ENCODE peak calls at places on chromosomes 2 and 18, in eight cellular contexts. Y is body of pancreas, L is A549, J is spleen, C is Peyer's patch, H is PC-3, A is adrenal gland, P is K562. N is an unnamed sample.
A peak's percentile ranks its signal among the peaks of the same experiment; 100 is the strongest.

GRCh38 chr18:31268985-31269406 is 49.0 kb upstream of the DSG1 start:
- DNase-seq in Y (peak; percentile 21), L (no peak), J (no peak), C (no peak), H (peak; percentile 42), A (no peak), P (no peak), N (no peak)

GRCh38 chr2:18599509-18600254 is 10.3 kb upstream of the NT5C1B start:
- DNase-seq in Y (no peak), L (no peak), J (no peak), C (no peak), H (no peak), A (no peak), P (no peak), N (no peak)

GRCh38 chr2:212770240-212770639 is 231.6 kb upstream of the ERBB4 start:
- DNase-seq in Y (no peak), L (no peak), J (no peak), C (no peak), H (no peak), A (no peak), P (no peak), N (no peak)

GRCh38 chr2:237687666-237688065 is 60.3 kb downstream of the LRRFIP1 start:
- DNase-seq in Y (peak; percentile 83), L (peak; percentile 83), J (peak; percentile 89), C (peak; percentile 87), H (peak; percentile 93), A (peak; percentile 67), P (no peak), N (no peak)

GRCh38 chr2:238573065-238573778 is 146.5 kb downstream of the ASB1 start:
- DNase-seq in Y (no peak), L (peak; percentile 26), J (no peak), C (no peak), H (peak; percentile 49), A (peak; percentile 11), P (peak; percentile 74), N (peak; percentile 44)

GRCh38 chr2:105114551-105114950 is 76.7 kb downstream of the MRPS9 start:
- DNase-seq in Y (no peak), L (peak; percentile 70), J (no peak), C (no peak), H (peak; percentile 67), A (no peak), P (peak; percentile 73), N (no peak)

GRCh38 chr2:42967959-42968674 is 175.7 kb upstream of the HAAO start:
- DNase-seq in Y (peak; percentile 51), L (no peak), J (peak; percentile 74), C (no peak), H (no peak), A (no peak), P (peak; percentile 91), N (no peak)

GRCh38 chr2:238585836-238586821 is 159.4 kb downstream of the ASB1 start:
- DNase-seq in Y (no peak), L (no peak), J (peak; percentile 54), C (no peak), H (no peak), A (no peak), P (no peak), N (no peak)

GRCh38 chr2:240143801-240144648 is 3.6 kb upstream of the OTOS start:
- DNase-seq in Y (peak; percentile 63), L (peak; percentile 39), J (peak; percentile 94), C (peak; percentile 67), H (peak; percentile 70), A (peak; percentile 74), P (peak; percentile 76), N (peak; percentile 88)

GRCh38 chr18:48878471-48878870 is 72.3 kb downstream of the SMAD7 start:
- DNase-seq in Y (no peak), L (no peak), J (peak; percentile 68), C (no peak), H (no peak), A (no peak), P (peak; percentile 52), N (no peak)

GRCh38 chr2:39736593-39736992 is 42.5 kb downstream of the THUMPD2 start:
- DNase-seq in Y (no peak), L (no peak), J (no peak), C (no peak), H (no peak), A (no peak), P (no peak), N (no peak)

GRCh38 chr2:85750509-85751299 is 3.1 kb upstream of the ATOH8 start:
- DNase-seq in Y (peak; percentile 81), L (peak; percentile 72), J (peak; percentile 86), C (peak; percentile 53), H (peak; percentile 67), A (peak; percentile 86), P (peak; percentile 56), N (peak; percentile 75)

GRCh38 chr2:185381631-185382030 is 357.0 kb upstream of the FSIP2 start:
- DNase-seq in Y (no peak), L (no peak), J (no peak), C (no peak), H (no peak), A (no peak), P (no peak), N (peak; percentile 66)

GRCh38 chr2:9336209-9336533 is 87.2 kb downstream of the ITGB1BP1 start:
- DNase-seq in Y (no peak), L (no peak), J (no peak), C (no peak), H (no peak), A (no peak), P (no peak), N (no peak)

GRCh38 chr2:108949316-108950299 is 39.4 kb downstream of the EDAR start:
- DNase-seq in Y (no peak), L (no peak), J (no peak), C (no peak), H (no peak), A (no peak), P (no peak), N (no peak)
- H3K9me3 ChIP-seq in Y (no peaks in the 10 kb centered on the region), L (peaks cover 35% of the 10 kb centered on the region), J (peaks cover 55% of the 10 kb centered on the region), C (no peaks in the 10 kb centered on the region), H (no peaks in the 10 kb centered on the region), A (no peaks in the 10 kb centered on the region), P (no peaks in the 10 kb centered on the region), N (peaks cover 2% of the 10 kb centered on the region)

DNA sequence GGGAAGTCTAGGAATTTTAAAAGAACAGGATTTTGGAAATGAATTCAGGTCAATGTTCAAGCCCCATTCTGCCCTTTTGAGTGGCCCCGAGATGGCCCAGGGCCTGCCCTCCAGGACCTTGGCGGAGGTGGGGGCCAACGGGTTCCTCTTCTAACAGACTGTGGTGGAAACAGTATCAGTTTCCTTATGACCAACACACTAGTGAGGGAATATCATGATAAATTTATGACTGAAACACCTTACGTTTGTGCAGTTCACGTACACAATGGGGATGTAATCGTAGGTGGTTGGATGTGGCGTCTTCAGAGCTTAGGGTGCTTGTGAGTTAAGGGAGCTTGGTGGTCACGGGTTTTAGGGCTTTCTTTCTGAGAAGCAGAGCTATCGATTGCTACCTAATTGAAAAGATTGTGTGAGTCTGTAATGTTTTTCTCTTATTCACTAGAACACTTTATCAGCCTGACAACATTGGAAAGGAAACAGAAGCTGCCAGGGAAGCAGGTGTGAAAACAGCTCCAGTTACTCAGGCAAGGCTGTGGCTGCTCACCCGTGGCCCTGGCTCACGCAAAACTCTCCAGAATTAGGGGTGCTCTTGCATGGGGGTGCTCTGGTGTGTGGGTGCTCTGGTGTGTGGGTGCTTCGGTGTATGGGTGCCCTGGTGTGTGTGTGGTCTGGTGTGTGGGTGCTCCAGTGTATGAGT is 165.3 kb downstream of the SNTG2 start:
- DNase-seq in Y (peak; percentile 74), L (no peak), J (no peak), C (no peak), H (no peak), A (no peak), P (no peak), N (no peak)
- H3K9me3 ChIP-seq in Y (no peaks in the 10 kb centered on the region), L (peaks cover 13% of the 10 kb centered on the region), J (peaks cover 16% of the 10 kb centered on the region), C (no peaks in the 10 kb centered on the region), H (no peaks in the 10 kb centered on the region), A (no peaks in the 10 kb centered on the region), P (no peaks in the 10 kb centered on the region), N (no peaks in the 10 kb centered on the region)

GRCh38 chr18:56068701-56069100 is 480.7 kb upstream of the TCF4 start:
- DNase-seq in Y (no peak), L (no peak), J (no peak), C (no peak), H (peak; percentile 51), A (no peak), P (no peak), N (no peak)
- H3K9me3 ChIP-seq in Y (no peaks in the 10 kb centered on the region), L (no peaks in the 10 kb centered on the region), J (no peaks in the 10 kb centered on the region), C (no peaks in the 10 kb centered on the region), H (no peaks in the 10 kb centered on the region), A (no peaks in the 10 kb centered on the region), P (no peaks in the 10 kb centered on the region), N (no peaks in the 10 kb centered on the region)

GRCh38 chr2:61435291-61435690 is 35.6 kb downstream of the USP34 start:
- DNase-seq in Y (no peak), L (no peak), J (no peak), C (no peak), H (no peak), A (no peak), P (no peak), N (no peak)
- H3K9me3 ChIP-seq in Y (no peaks in the 10 kb centered on the region), L (no peaks in the 10 kb centered on the region), J (peaks cover 12% of the 10 kb centered on the region), C (no peaks in the 10 kb centered on the region), H (no peaks in the 10 kb centered on the region), A (no peaks in the 10 kb centered on the region), P (no peaks in the 10 kb centered on the region), N (peaks cover 7% of the 10 kb centered on the region)

GRCh38 chr18:21402272-21402671 is 160.2 kb downstream of the GREB1L start:
- DNase-seq in Y (no peak), L (no peak), J (no peak), C (no peak), H (no peak), A (no peak), P (no peak), N (no peak)

GRCh38 chr18:21393986-21394385 is 152.0 kb downstream of the GREB1L start:
- DNase-seq in Y (no peak), L (no peak), J (no peak), C (no peak), H (no peak), A (peak; percentile 20), P (no peak), N (no peak)

DNA sequence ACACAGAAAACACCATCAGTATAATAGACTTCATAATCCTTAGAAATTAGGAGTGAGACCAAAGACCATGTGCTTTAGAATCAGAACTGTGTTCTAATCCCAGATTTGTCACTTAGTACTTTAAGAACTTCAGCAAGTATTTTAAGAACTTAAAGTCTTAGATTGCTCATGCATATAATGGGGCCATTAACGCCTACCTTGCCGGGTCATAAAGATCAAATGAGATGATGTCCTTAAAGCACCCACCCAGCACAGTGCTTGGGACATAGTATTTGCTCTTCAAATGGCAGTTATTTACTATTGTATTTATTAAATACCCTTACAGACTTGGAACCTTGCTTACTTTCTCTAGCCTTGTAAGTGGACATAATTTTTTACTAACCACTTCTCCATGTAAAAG is 156.1 kb downstream of the GREB1L start:
- DNase-seq in Y (no peak), L (no peak), J (no peak), C (no peak), H (no peak), A (no peak), P (no peak), N (no peak)
- H3K9me3 ChIP-seq in Y (no peaks in the 10 kb centered on the region), L (no peaks in the 10 kb centered on the region), J (no peaks in the 10 kb centered on the region), C (no peaks in the 10 kb centered on the region), H (no peaks in the 10 kb centered on the region), A (no peaks in the 10 kb centered on the region), P (no peaks in the 10 kb centered on the region), N (no peaks in the 10 kb centered on the region)

DNA sequence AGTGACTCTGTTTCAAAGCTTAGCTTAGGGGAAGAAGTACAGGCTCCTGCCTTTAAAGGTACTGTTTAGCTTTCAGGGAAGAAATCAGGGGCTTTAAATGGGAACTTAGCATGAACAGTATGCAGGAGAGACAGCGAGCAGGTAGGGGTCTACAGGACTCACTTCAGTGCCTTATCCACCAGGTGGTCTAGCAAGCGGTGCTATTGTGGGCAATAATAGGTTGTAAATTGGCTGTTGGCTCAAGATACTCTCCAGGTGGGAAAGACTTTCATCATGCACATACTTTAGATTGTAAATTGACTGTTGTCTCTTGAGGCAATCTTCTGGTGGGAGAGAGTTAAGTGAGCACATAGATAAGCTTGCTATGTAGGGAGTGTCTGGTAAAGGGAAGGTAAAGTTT is 358.6 kb upstream of the DLGAP1 start:
- DNase-seq in Y (no peak), L (no peak), J (no peak), C (no peak), H (no peak), A (no peak), P (no peak), N (no peak)
- H3K9me3 ChIP-seq in Y (no peaks in the 10 kb centered on the region), L (no peaks in the 10 kb centered on the region), J (peaks cover 14% of the 10 kb centered on the region), C (no peaks in the 10 kb centered on the region), H (peaks cover 20% of the 10 kb centered on the region), A (no peaks in the 10 kb centered on the region), P (no peaks in the 10 kb centered on the region), N (no peaks in the 10 kb centered on the region)